ENCODE peak calls at places on chromosomes 2 and 18, in four cellular contexts. One of them, this sample, is unnamed.

GRCh38 chr2:45821558-45822271 is 170.2 kb downstream of the PRKCE start:
- DNase-seq in mesothelial cell of epicardium: peak; percentile 44
- DNase-seq in cardiac muscle cell: peak; percentile 83
- DNase-seq in uterus: peak; percentile 75
- DNase-seq in this sample: no peak

GRCh38 chr2:228063558-228063957 is 117.9 kb downstream of the SPHKAP start:
- DNase-seq in mesothelial cell of epicardium: no peak
- DNase-seq in cardiac muscle cell: no peak
- DNase-seq in uterus: no peak
- DNase-seq in this sample: no peak

GRCh38 chr2:178404380-178404767 is 46.6 kb downstream of the PRKRA start:
- DNase-seq in cardiac muscle cell: peak; percentile 52
- DNase-seq in uterus: no peak
- DNase-seq in mesothelial cell of epicardium: no peak
- DNase-seq in this sample: no peak

GRCh38 chr18:74378179-74378682 is 62.6 kb downstream of the C18orf63 start:
- DNase-seq in uterus: no peak
- DNase-seq in mesothelial cell of epicardium: no peak
- DNase-seq in cardiac muscle cell: peak; percentile 16
- DNase-seq in this sample: no peak

GRCh38 chr2:191688934-191689695 is 11.2 kb downstream of the NABP1 start:
- DNase-seq in cardiac muscle cell: peak; percentile 62
- DNase-seq in mesothelial cell of epicardium: no peak
- DNase-seq in uterus: no peak
- DNase-seq in this sample: no peak

GRCh38 chr2:241593271-241593670 is 34.7 kb downstream of the BOK start:
- DNase-seq in cardiac muscle cell: no peak
- DNase-seq in mesothelial cell of epicardium: no peak
- DNase-seq in uterus: no peak
- DNase-seq in this sample: no peak

GRCh38 chr2:18959200-18959599 is 369.8 kb upstream of the NT5C1B start:
- DNase-seq in cardiac muscle cell: no peak
- DNase-seq in uterus: no peak
- DNase-seq in mesothelial cell of epicardium: no peak
- DNase-seq in this sample: no peak

GRCh38 chr2:236402016-236402784 is 138.0 kb upstream of the ASB18 start:
- DNase-seq in cardiac muscle cell: no peak
- DNase-seq in mesothelial cell of epicardium: no peak
- DNase-seq in uterus: no peak
- DNase-seq in this sample: no peak

GRCh38 chr2:131016826-131017596 is 76.2 kb downstream of the FAM168B start:
- DNase-seq in cardiac muscle cell: peak; percentile 89
- DNase-seq in uterus: no peak
- DNase-seq in mesothelial cell of epicardium: no peak
- DNase-seq in this sample: no peak

GRCh38 chr2:40741532-40741931 is 289.6 kb upstream of the SLC8A1 start:
- DNase-seq in uterus: no peak
- DNase-seq in mesothelial cell of epicardium: no peak
- DNase-seq in cardiac muscle cell: no peak
- DNase-seq in this sample: no peak

GRCh38 chr18:47425365-47425764 is 173.9 kb upstream of the SKOR2 start:
- DNase-seq in uterus: no peak
- DNase-seq in mesothelial cell of epicardium: no peak
- DNase-seq in cardiac muscle cell: no peak
- DNase-seq in this sample: no peak

GRCh38 chr18:47417807-47418206 is 166.3 kb upstream of the SKOR2 start:
- DNase-seq in uterus: no peak
- DNase-seq in cardiac muscle cell: no peak
- DNase-seq in mesothelial cell of epicardium: no peak
- DNase-seq in this sample: no peak

GRCh38 chr18:47418746-47419145 is 167.3 kb upstream of the SKOR2 start:
- DNase-seq in uterus: no peak
- DNase-seq in mesothelial cell of epicardium: no peak
- DNase-seq in cardiac muscle cell: no peak
- DNase-seq in this sample: no peak

GRCh38 chr18:47420130-47420529 is 168.7 kb upstream of the SKOR2 start:
- DNase-seq in cardiac muscle cell: no peak
- DNase-seq in mesothelial cell of epicardium: no peak
- DNase-seq in uterus: no peak
- DNase-seq in this sample: no peak

DNA sequence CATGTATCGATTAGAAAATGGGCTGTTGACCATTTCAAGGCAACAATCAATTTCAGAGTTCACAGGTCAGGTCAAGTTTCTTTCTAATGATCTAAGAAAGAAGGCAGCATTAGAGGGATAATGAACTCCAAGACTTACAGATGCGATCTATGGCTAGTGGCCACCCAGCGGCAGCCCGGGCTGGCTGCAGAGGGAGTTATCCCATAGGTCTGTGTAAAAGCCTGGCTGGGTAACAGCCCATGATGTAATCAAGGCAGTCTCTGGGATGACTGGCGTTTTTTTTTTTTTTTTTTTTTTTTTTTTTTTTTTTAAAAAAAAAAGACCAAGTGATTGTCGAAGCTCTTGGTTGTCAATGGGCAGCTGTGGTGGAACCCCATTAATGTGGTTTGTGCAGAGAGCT is 171.1 kb upstream of the SKOR2 start:
- DNase-seq in uterus: no peak
- DNase-seq in cardiac muscle cell: no peak
- DNase-seq in mesothelial cell of epicardium: no peak
- DNase-seq in this sample: peak; percentile 14
- TF ChIP-seq CTCF in uterus: no peak
- TF ChIP-seq CTCF in cardiac muscle cell: no peak
- TF ChIP-seq CTCF in mesothelial cell of epicardium: no peak
- TF ChIP-seq CTCF in this sample: peak; percentile 17

GRCh38 chr2:212007972-212008371 is 530.6 kb downstream of the ERBB4 start:
- DNase-seq in uterus: no peak
- DNase-seq in cardiac muscle cell: no peak
- DNase-seq in mesothelial cell of epicardium: no peak
- DNase-seq in this sample: no peak

GRCh38 chr2:212001280-212001679 is 537.3 kb downstream of the ERBB4 start:
- DNase-seq in mesothelial cell of epicardium: no peak
- DNase-seq in cardiac muscle cell: no peak
- DNase-seq in uterus: no peak
- DNase-seq in this sample: no peak

DNA sequence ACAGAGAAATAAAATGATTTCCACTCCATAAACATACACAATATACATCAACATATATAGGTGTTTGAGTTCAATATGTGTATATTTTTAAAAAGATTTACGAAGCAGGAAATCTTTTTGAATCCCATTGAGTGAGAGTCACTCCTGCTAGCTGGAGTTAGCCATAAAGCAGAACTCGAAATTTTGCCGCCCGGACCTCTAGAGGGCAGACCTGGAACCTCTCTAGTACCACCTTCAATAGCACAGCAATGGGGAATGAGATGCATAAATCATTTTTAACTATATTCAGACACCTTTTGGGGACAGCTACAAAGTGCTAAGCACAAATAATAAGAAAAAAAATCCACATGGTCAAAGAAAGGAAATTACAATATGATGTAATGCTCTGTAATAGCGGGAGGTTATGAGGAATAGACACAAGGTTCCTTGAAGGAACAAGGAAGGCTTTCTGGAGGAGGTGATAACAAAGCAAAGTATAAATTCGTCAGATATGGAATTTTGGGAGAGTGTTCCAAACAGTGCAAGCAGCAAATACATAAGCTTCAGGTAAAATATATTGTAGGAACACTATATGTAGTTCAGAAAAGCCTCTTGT is 533.4 kb downstream of the ERBB4 start:
- DNase-seq in cardiac muscle cell: peak; percentile 61
- DNase-seq in uterus: no peak
- DNase-seq in mesothelial cell of epicardium: no peak
- DNase-seq in this sample: peak; percentile 51
- TF ChIP-seq CTCF in cardiac muscle cell: peak; percentile 79
- TF ChIP-seq CTCF in uterus: no peak
- TF ChIP-seq CTCF in mesothelial cell of epicardium: no peak
- TF ChIP-seq CTCF in this sample: peak; percentile 63

GRCh38 chr18:72530622-72531021 is 13.5 kb downstream of the CBLN2 start:
- DNase-seq in uterus: no peak
- DNase-seq in cardiac muscle cell: no peak
- DNase-seq in mesothelial cell of epicardium: no peak
- DNase-seq in this sample: no peak
- TF ChIP-seq CTCF in uterus: no peak
- TF ChIP-seq CTCF in cardiac muscle cell: peak; percentile 11
- TF ChIP-seq CTCF in mesothelial cell of epicardium: no peak
- TF ChIP-seq CTCF in this sample: no peak

GRCh38 chr2:134411828-134412638 is 158.2 kb downstream of the MGAT5 start:
- DNase-seq in mesothelial cell of epicardium: peak; percentile 63
- DNase-seq in cardiac muscle cell: peak; percentile 85
- DNase-seq in uterus: peak; percentile 65
- DNase-seq in this sample: peak; percentile 57
- TF ChIP-seq CTCF in mesothelial cell of epicardium: peak; percentile 14
- TF ChIP-seq CTCF in cardiac muscle cell: peak; percentile 86
- TF ChIP-seq CTCF in uterus: peak; percentile 70
- TF ChIP-seq CTCF in this sample: peak; percentile 56

DNA sequence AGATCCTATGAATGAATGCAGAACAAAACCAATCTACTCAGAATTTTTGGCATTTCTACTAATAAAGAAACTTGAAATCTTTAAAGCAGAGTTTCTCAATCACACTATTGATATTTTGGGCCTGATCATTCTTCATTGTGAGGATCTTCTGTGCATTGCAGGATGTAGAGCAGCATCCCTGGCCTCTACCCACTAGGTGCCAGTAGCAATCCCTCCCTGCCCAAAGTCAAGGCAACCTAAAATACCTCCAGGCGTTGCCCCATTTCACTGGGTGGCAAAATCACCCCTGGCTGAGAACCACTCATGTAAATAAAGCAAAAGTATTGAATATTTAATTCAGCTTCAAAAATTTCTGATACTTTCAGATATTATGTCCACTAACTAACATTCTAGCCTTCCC is 213.0 kb downstream of the SP3 start:
- DNase-seq in uterus: no peak
- DNase-seq in mesothelial cell of epicardium: no peak
- DNase-seq in cardiac muscle cell: peak; percentile 34
- DNase-seq in this sample: no peak
- TF ChIP-seq CTCF in uterus: no peak
- TF ChIP-seq CTCF in mesothelial cell of epicardium: no peak
- TF ChIP-seq CTCF in cardiac muscle cell: peak; percentile 44
- TF ChIP-seq CTCF in this sample: no peak

DNA sequence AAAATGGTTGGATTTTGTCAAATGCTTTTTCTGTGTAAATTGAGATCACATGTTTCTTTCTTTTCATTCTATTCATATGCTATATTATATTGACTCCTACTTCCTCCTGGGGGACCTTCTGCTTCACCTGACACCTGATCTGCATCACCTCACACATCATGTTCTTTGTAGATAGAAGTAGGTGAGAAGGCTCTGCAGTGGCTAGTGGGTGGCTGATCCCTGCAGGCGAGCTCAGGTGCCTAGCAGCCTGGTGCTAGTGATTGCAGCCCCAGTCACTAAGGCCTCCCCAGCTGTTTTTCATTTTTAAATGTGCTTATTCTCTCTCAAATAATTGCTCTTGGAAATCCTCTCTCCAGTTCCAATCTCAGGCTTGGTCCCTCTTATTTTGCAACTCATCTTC is 33.6 kb downstream of the MC4R start:
- DNase-seq in mesothelial cell of epicardium: no peak
- DNase-seq in cardiac muscle cell: no peak
- DNase-seq in uterus: no peak
- DNase-seq in this sample: no peak
- TF ChIP-seq CTCF in mesothelial cell of epicardium: no peak
- TF ChIP-seq CTCF in cardiac muscle cell: no peak
- TF ChIP-seq CTCF in uterus: no peak
- TF ChIP-seq CTCF in this sample: no peak

DNA sequence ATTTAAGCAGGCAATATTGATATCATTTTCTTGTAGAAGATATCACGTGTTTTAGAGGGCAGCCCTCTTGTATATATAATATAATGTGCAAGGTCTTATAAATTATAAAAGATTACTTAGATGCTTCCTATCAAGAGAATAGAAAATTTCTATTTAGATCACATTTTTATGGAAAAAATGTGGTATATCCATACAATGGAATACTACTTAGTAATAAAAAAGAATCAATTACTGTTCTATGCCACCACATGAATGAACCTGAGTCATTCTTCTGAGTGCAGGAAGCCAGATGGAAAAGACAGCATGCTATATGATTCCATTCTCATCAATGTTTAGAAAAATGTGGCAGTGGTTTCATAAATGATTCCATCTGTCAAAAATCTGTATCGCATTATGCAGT is 23.6 kb downstream of the CYP27C1 start:
- DNase-seq in uterus: no peak
- DNase-seq in mesothelial cell of epicardium: no peak
- DNase-seq in cardiac muscle cell: no peak
- DNase-seq in this sample: no peak
- TF ChIP-seq CTCF in uterus: no peak
- TF ChIP-seq CTCF in mesothelial cell of epicardium: no peak
- TF ChIP-seq CTCF in cardiac muscle cell: no peak
- TF ChIP-seq CTCF in this sample: no peak

GRCh38 chr18:59650266-59650820 is 46.9 kb downstream of the CCBE1 start:
- DNase-seq in mesothelial cell of epicardium: no peak
- DNase-seq in cardiac muscle cell: no peak
- DNase-seq in uterus: no peak
- DNase-seq in this sample: no peak
- TF ChIP-seq CTCF in mesothelial cell of epicardium: no peak
- TF ChIP-seq CTCF in cardiac muscle cell: no peak
- TF ChIP-seq CTCF in uterus: no peak
- TF ChIP-seq CTCF in this sample: no peak

This sample was measured in nephron progenitor cell.